ENCODE peak calls at places on chromosomes 5 and 9, in six cellular contexts. P, Z, X, L, B and Y are unnamed samples.

GRCh38 chr5:69007726-69008368 is 86.0 kb upstream of the SLC30A5 start:
- DNase-seq in P (peak; percentile 38), Z (peak; percentile 8), X (peak; percentile 79), L (peak; percentile 56), B (peak; percentile 70), Y (peak; percentile 10)

GRCh38 chr5:82259172-82259800 is 18.9 kb downstream of the RPS23 start:
- DNase-seq in P (no peak), Z (no peak), X (no peak), L (no peak), B (peak; percentile 30), Y (no peak)

GRCh38 chr5:15687401-15687800 is 187.4 kb downstream of the FBXL7 start:
- DNase-seq in P (no peak), Z (no peak), X (no peak), L (no peak), B (no peak), Y (no peak)

GRCh38 chr5:167245871-167246270 is 1045.6 kb upstream of the WWC1 start:
- DNase-seq in P (no peak), Z (no peak), X (no peak), L (no peak), B (no peak), Y (no peak)

GRCh38 chr9:134867917-134868750 is 12.5 kb upstream of the FCN2 start:
- DNase-seq in P (no peak), Z (no peak), X (no peak), L (no peak), B (no peak), Y (no peak)

GRCh38 chr9:136587944-136588662 is 42.3 kb upstream of the NOTCH1 start:
- DNase-seq in P (no peak), Z (no peak), X (peak; percentile 64), L (peak; percentile 84), B (peak; percentile 48), Y (peak; percentile 61)

GRCh38 chr5:172733179-172733973 is 37.6 kb downstream of the DUSP1 start:
- DNase-seq in P (peak; percentile 51), Z (no peak), X (no peak), L (no peak), B (no peak), Y (no peak)

GRCh38 chr5:143635146-143635752 is 176.7 kb upstream of the HMHB1 start:
- DNase-seq in P (peak; percentile 75), Z (no peak), X (no peak), L (no peak), B (no peak), Y (no peak)

GRCh38 chr5:96876292-96876850 is at the start of gene ERAP2:
- DNase-seq in P (peak; percentile 25), Z (no peak), X (peak; percentile 51), L (no peak), B (no peak), Y (no peak)

GRCh38 chr9:115939065-115939765 is 214.4 kb upstream of the PAPPA start:
- DNase-seq in P (no peak), Z (no peak), X (no peak), L (no peak), B (no peak), Y (no peak)

GRCh38 chr5:122492675-122493074 is 180.6 kb downstream of the SNCAIP start:
- DNase-seq in P (no peak), Z (no peak), X (peak; percentile 25), L (no peak), B (peak; percentile 15), Y (no peak)

GRCh38 chr5:141411575-141411974 is 1.2 kb upstream of the PCDHGA10 start:
- DNase-seq in P (no peak), Z (no peak), X (no peak), L (no peak), B (no peak), Y (no peak)

GRCh38 chr9:135076143-135076875 is 11.2 kb upstream of the OLFM1 start:
- DNase-seq in P (no peak), Z (no peak), X (no peak), L (no peak), B (peak; percentile 66), Y (no peak)

GRCh38 chr9:90842984-90843383 is 41.4 kb downstream of the SYK start:
- DNase-seq in P (no peak), Z (no peak), X (peak; percentile 4), L (no peak), B (no peak), Y (peak; percentile 83)

GRCh38 chr5:7422719-7423118 is 26.8 kb downstream of the ADCY2 start:
- DNase-seq in P (no peak), Z (no peak), X (no peak), L (no peak), B (no peak), Y (no peak)

GRCh38 chr5:128213340-128213739 is 129.8 kb downstream of the SLC12A2 start:
- DNase-seq in P (peak; percentile 39), Z (no peak), X (peak; percentile 65), L (peak; percentile 38), B (peak; percentile 31), Y (peak; percentile 27)

GRCh38 chr5:133644000-133644865 is 31.9 kb upstream of the FSTL4 start:
- DNase-seq in P (no peak), Z (no peak), X (no peak), L (no peak), B (no peak), Y (no peak)

GRCh38 chr5:171599396-171599795 is 179.9 kb downstream of the FGF18 start:
- DNase-seq in P (no peak), Z (no peak), X (no peak), L (no peak), B (no peak), Y (no peak)
- TF ChIP-seq GABPA in P (no peak), Z (no peak), X (no peak), L (no peak), B (no peak), Y (no peak)

GRCh38 chr5:174187001-174187400 is 141.5 kb downstream of the NSG2 start:
- DNase-seq in P (no peak), Z (no peak), X (no peak), L (no peak), B (no peak), Y (no peak)

GRCh38 chr5:174189638-174190037 is 144.1 kb downstream of the NSG2 start:
- DNase-seq in P (no peak), Z (no peak), X (no peak), L (no peak), B (peak; percentile 47), Y (no peak)

GRCh38 chr5:174187481-174187880 is 142.0 kb downstream of the NSG2 start:
- DNase-seq in P (no peak), Z (no peak), X (no peak), L (no peak), B (no peak), Y (no peak)

GRCh38 chr5:174190073-174190675 is 144.7 kb downstream of the NSG2 start:
- DNase-seq in P (no peak), Z (no peak), X (no peak), L (no peak), B (peak; percentile 75), Y (no peak)

DNA sequence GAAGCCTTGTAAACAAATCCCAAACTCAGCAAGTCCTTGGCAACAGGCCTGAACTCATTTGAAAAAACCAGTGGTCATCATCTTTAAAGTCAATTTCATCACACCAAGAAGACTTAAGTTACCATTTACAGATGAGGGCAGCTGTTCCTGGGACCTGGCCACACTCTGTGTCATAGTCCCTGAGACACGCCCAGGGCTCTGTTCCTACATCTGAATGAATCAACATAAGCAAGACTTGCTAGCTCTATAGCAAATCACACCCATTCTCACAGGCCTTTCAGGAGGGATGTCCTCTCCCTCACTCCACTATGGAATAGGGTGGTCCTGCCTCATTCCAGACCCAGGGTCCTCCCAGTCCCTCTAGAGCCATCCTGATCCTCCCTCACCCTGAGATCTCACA is 142.8 kb downstream of the NSG2 start:
- DNase-seq in P (no peak), Z (no peak), X (peak; percentile 33), L (no peak), B (no peak), Y (no peak)
- TF ChIP-seq POLR2AphosphoS5 in P (no peak), Z (no peak), X (peak; percentile 90), L (peak; percentile 53), B (no peak), Y (no peak)

GRCh38 chr9:68978501-68978900 is 35.4 kb downstream of the PRKACG start:
- DNase-seq in P (no peak), Z (no peak), X (no peak), L (no peak), B (no peak), Y (no peak)

GRCh38 chr9:68980341-68980914 is 33.5 kb downstream of the PRKACG start:
- DNase-seq in P (no peak), Z (no peak), X (no peak), L (no peak), B (no peak), Y (no peak)

GRCh38 chr9:68978054-68978453 is 35.9 kb downstream of the PRKACG start:
- DNase-seq in P (no peak), Z (no peak), X (no peak), L (no peak), B (no peak), Y (peak; percentile 46)

GRCh38 chr9:68981825-68982224 is 32.1 kb downstream of the PRKACG start:
- DNase-seq in P (no peak), Z (peak; percentile 83), X (no peak), L (no peak), B (no peak), Y (no peak)

GRCh38 chr9:68979538-68980314 is 34.2 kb downstream of the PRKACG start:
- DNase-seq in P (no peak), Z (no peak), X (no peak), L (no peak), B (no peak), Y (peak; percentile 43)
- TF ChIP-seq GABPA in P (no peak), Z (no peak), X (no peak), L (no peak), B (no peak), Y (no peak)

DNA sequence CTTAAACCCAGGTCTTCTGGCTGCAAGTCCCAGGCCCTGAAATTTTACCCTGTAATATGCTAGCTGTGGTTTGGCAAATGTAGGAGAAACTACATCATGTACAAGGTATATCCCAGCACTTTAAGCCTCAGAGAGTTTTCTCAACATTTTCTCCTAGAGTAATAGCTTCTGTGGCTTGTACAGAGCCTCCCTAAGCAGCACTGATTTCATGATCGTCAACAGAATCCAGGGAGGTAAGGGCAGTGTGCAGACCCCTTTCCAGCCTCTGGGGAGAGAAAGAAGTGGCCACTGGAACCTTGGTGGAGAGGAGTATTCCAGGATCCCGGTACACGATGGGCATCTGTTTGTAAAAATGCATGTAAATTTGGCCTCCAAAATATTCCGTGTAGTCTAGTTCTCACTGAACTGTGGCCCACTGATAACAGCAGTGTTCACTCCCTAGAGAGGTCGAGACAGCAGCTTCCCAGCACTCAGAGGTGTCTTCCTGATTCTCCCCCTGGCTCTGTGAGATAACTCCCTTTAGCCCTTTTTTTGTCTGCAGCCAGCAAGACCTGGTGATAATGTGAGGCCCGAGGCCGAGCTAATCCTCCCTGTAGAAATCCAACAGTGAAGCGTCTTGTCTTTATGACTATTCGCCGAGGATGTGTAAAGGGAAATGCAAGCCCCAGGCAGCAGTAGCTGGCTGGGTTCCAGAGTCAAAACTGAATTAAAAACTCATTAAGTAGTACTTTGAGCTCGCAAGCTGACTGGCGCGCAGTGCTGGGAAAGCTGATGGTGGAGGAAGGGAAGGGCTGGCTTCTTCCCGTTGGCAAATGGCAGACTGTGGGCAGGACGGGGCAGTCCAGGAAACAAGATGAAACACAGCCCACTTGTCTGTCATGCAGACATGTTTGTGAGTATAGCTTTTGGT is 59.0 kb downstream of the MAP1B start:
- DNase-seq in P (no peak), Z (no peak), X (peak; percentile 94), L (no peak), B (peak; percentile 78), Y (no peak)
- TF ChIP-seq POLR2AphosphoS5 in P (no peak), Z (no peak), X (peak; percentile 94), L (no peak), B (peak; percentile 51), Y (no peak)

GRCh38 chr5:90590-91547 is 1.1 kb upstream of the PLEKHG4B start:
- DNase-seq in P (no peak), Z (no peak), X (no peak), L (no peak), B (no peak), Y (no peak)
- TF ChIP-seq GABPA in P (no peak), Z (no peak), X (no peak), L (no peak), B (no peak), Y (no peak)